ENCODE peak calls at places on chromosome 1, in four cellular contexts. O is stomach, K is AG04450, C is lower lobe of right lung. R is an unnamed sample. For H3K27me3, the result is how much of the 10 kb centered on the place peaks cover.

GRCh38 chr1:36411674-36412648 is 14.3 kb upstream of the LSM10 start:
- DNase-seq in O (no peak), K (no peak), C (no peak), R (no peak)

GRCh38 chr1:70034403-70034802 is 171.0 kb downstream of the LRRC40 start:
- DNase-seq in O (no peak), K (peak), C (no peak), R (peak)

GRCh38 chr1:9833632-9834031 is 9.9 kb upstream of the CLSTN1 start:
- DNase-seq in O (no peak), K (no peak), C (no peak), R (no peak)

GRCh38 chr1:16719571-16720402 is 20.5 kb upstream of the RNU1-4 start:
- DNase-seq in O (peak), K (no peak), C (no peak), R (no peak)

GRCh38 chr1:21638531-21639341 is 30.4 kb downstream of the RAP1GAP start:
- DNase-seq in O (peak), K (no peak), C (peak), R (peak)

GRCh38 chr1:183105449-183105848 is 80.6 kb upstream of the LAMC2 start:
- DNase-seq in O (no peak), K (no peak), C (no peak), R (no peak)

GRCh38 chr1:31122101-31122735 is 56.7 kb upstream of the PUM1 start:
- DNase-seq in O (no peak), K (no peak), C (no peak), R (no peak)

GRCh38 chr1:64711266-64711665 is 33.6 kb upstream of the RAVER2 start:
- DNase-seq in O (no peak), K (no peak), C (no peak), R (no peak)

GRCh38 chr1:93638981-93639380 is 42.7 kb downstream of the BCAR3 start:
- DNase-seq in O (no peak), K (no peak), C (no peak), R (no peak)

GRCh38 chr1:3190256-3191041 is 121.4 kb downstream of the PRDM16 start:
- DNase-seq in O (no peak), K (no peak), C (no peak), R (no peak)

GRCh38 chr1:43285269-43285986 is at the start of gene C1orf210:
- DNase-seq in O (peak), K (no peak), C (peak), R (no peak)

GRCh38 chr1:196160066-196160795 is 448.0 kb downstream of the KCNT2 start:
- DNase-seq in O (no peak), K (no peak), C (no peak), R (no peak)

GRCh38 chr1:85137660-85138059 is 63.2 kb downstream of the SYDE2 start:
- DNase-seq in O (peak), K (no peak), C (peak), R (peak)

GRCh38 chr1:163083690-163084089 is 14.5 kb downstream of the RGS4 start:
- DNase-seq in O (no peak), K (no peak), C (no peak), R (peak)

DNA sequence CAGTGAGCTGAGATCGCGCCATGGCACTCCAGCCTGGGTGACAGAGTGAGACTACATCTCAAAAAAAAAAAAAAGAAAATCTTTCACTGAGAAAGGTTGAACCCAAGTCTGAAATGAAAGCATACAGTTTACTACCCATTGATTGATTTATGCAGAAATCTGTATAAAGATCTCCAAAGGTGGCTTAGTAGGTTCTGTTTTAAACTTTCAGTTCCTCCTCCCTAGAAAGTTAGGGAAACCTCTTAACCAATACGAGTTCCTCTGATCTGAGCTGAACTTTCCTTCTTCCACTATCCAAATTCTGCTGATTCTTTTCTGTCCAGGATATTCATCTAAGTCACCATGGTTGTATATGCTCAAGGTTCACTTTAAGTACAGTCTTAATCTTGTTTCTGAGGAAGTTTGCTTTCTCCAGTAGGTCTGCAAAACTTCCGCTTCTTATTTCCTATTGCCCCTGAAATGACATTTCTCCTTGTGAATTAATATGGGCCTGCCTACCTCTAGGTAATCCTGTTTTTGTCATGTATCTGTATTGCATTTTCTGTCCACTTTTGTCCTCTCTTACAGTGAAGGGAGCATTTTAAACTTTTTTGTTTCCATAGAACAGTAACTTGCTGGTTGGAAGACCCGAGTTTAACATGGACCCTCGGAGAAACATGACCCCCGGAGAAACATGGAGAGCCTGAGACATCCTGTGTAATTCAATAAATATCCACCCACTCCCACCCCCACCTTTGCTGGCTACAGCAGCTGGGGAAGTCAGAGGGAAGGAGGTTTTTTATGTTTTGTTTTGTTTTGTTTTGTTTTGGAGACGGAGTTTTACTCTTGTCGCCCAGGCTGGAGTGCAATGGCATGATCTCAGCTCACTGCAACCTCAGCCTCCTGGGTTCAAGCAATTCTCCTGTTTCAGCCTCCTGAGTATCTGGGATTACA is 16.7 kb upstream of the TUT4 start:
- DNase-seq in O (no peak), K (no peak), C (no peak), R (no peak)
- H3K4me3 ChIP-seq in O (no peak), K (no peak), C (no peak), R (no peak)

GRCh38 chr1:6241887-6242740 is 1.9 kb upstream of the HES3 start:
- DNase-seq in O (no peak), K (no peak), C (no peak), R (no peak)
- H3K27me3 ChIP-seq in O (half or more), K (half or more), C (half or more), R (half or more)

DNA sequence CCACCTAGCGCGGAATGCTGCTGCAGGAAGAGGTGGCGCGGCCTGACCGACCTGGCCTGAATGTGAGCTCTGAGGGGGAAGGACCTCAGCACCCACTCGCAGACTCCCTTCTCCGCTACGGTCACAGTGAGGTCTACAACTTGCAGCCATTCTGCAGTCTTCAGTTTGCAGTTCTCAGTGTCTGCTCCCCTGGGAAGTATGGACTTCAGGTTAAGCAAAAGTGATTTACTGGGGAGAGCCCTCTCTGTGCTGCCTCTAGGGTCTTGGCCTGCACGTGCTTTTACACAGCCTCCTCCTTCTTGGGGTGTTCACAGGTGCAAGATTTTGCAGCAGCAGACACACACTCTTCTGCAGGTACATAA is 296.0 kb downstream of the OMA1 start:
- DNase-seq in O (no peak), K (no peak), C (no peak), R (no peak)
- TF ChIP-seq CTCF in O (no peak), K (no peak), C (no peak), R (no peak)

GRCh38 chr1:223363856-223364684 is at the start of gene SUSD4:
- DNase-seq in O (peak), K (no peak), C (peak), R (no peak)
- H3K4me3 ChIP-seq in O (peak), K (peak), C (peak), R (peak)

GRCh38 chr1:39670689-39671088 is 1.2 kb downstream of the NT5C1A start:
- DNase-seq in O (no peak), K (no peak), C (no peak), R (no peak)

GRCh38 chr1:39673215-39673614 is 1.3 kb upstream of the NT5C1A start:
- DNase-seq in O (no peak), K (no peak), C (no peak), R (no peak)

GRCh38 chr1:39671433-39671792 is 494 bp downstream of the NT5C1A start:
- DNase-seq in O (no peak), K (no peak), C (no peak), R (no peak)

GRCh38 chr1:39671793-39672550 is at the start of gene NT5C1A:
- DNase-seq in O (peak), K (no peak), C (no peak), R (no peak)

DNA sequence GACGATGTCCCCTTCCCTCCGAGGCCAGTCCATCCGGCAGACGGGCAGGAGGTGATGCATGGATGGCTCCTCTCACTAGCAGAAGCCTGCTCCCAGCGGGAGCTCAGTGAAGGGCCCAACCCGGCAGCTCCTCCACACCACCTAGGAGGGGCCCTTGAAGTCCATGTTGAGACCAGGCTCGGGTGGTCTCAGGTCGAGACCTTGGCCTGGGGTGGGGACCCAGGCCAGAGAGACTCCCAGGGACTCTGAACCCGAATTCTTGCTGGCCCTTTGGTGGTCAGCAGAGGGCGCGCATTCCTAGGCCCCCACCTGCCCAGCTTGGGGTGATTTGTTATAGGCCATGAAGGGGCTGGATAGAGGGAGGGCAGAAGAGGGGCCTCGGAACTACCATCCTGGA is 642 bp upstream of the NT5C1A start:
- DNase-seq in O (no peak), K (no peak), C (no peak), R (no peak)
- H3K27me3 ChIP-seq in O (under half), K (half or more), C (under half), R (half or more)